ENCODE peak calls at places on chromosomes 13 and 19, in nine cellular contexts. J, W, D, T, M, P, B, C and H are unnamed samples.
A peak's percentile ranks its signal among the peaks of the same experiment; 100 is the strongest.

GRCh38 chr19:8304841-8305621 is 3.1 kb downstream of the CD320 start:
- DNase-seq in J (no peak), W (no peak), D (no peak), T (peak; percentile 10), M (peak; percentile 19), P (no peak), B (no peak), C (no peak), H (no peak)

GRCh38 chr13:31441804-31442487 is 242.2 kb downstream of the B3GLCT start:
- DNase-seq in J (peak; percentile 81), W (no peak), D (no peak), T (no peak), M (no peak), P (no peak), B (no peak), C (no peak), H (no peak)

GRCh38 chr13:49082653-49083536 is 107.2 kb downstream of the FNDC3A start:
- DNase-seq in J (no peak), W (no peak), D (no peak), T (no peak), M (no peak), P (no peak), B (no peak), C (no peak), H (no peak)

GRCh38 chr13:79900356-79900755 is 419.4 kb downstream of the NDFIP2 start:
- DNase-seq in J (no peak), W (no peak), D (no peak), T (no peak), M (no peak), P (no peak), B (no peak), C (no peak), H (no peak)

GRCh38 chr13:66402071-66402470 is 828.1 kb downstream of the PCDH9 start:
- DNase-seq in J (no peak), W (no peak), D (no peak), T (no peak), M (no peak), P (peak; percentile 15), B (no peak), C (no peak), H (no peak)

GRCh38 chr13:28820099-28821051 is at the start of gene MTUS2:
- DNase-seq in J (no peak), W (no peak), D (no peak), T (no peak), M (no peak), P (peak; percentile 3), B (no peak), C (peak; percentile 14), H (no peak)

GRCh38 chr19:40521276-40521675 is 54.5 kb downstream of the SPTBN4 start:
- DNase-seq in J (no peak), W (no peak), D (no peak), T (no peak), M (no peak), P (no peak), B (peak; percentile 42), C (no peak), H (no peak)

GRCh38 chr13:92991687-92992086 is 234.9 kb upstream of the GPC6 start:
- DNase-seq in J (no peak), W (no peak), D (no peak), T (no peak), M (no peak), P (no peak), B (no peak), C (no peak), H (no peak)

GRCh38 chr13:50220938-50221337 is 205.7 kb downstream of the KCNRG start:
- DNase-seq in J (no peak), W (no peak), D (no peak), T (no peak), M (peak; percentile 40), P (no peak), B (no peak), C (no peak), H (no peak)

GRCh38 chr19:54481326-54481930 is 8.3 kb upstream of the CDC42EP5 start:
- DNase-seq in J (no peak), W (no peak), D (no peak), T (no peak), M (no peak), P (peak; percentile 62), B (peak; percentile 40), C (peak; percentile 48), H (no peak)

GRCh38 chr19:55041244-55041626 is 3.2 kb upstream of the GP6 start:
- DNase-seq in J (no peak), W (no peak), D (no peak), T (no peak), M (no peak), P (no peak), B (no peak), C (no peak), H (no peak)

GRCh38 chr13:94495806-94496205 is 16.3 kb upstream of the DCT start:
- DNase-seq in J (no peak), W (no peak), D (no peak), T (no peak), M (no peak), P (no peak), B (no peak), C (no peak), H (no peak)

GRCh38 chr13:111219306-111219705 is 101.1 kb upstream of the TEX29 start:
- DNase-seq in J (peak; percentile 41), W (no peak), D (peak; percentile 68), T (no peak), M (no peak), P (no peak), B (no peak), C (no peak), H (no peak)

GRCh38 chr13:33015791-33016323 is 366 bp upstream of the KL start:
- DNase-seq in J (peak; percentile 19), W (no peak), D (no peak), T (no peak), M (peak; percentile 21), P (no peak), B (peak; percentile 10), C (no peak), H (peak; percentile 44)

GRCh38 chr19:17871878-17872250 is at the start of gene SLC5A5:
- DNase-seq in J (no peak), W (no peak), D (no peak), T (no peak), M (no peak), P (no peak), B (no peak), C (no peak), H (no peak)

GRCh38 chr19:17874423-17875135 is 2.8 kb downstream of the SLC5A5 start:
- DNase-seq in J (no peak), W (no peak), D (no peak), T (no peak), M (no peak), P (no peak), B (no peak), C (no peak), H (no peak)

GRCh38 chr19:17871032-17871877 is 490 bp upstream of the SLC5A5 start:
- DNase-seq in J (no peak), W (no peak), D (no peak), T (no peak), M (no peak), P (no peak), B (no peak), C (no peak), H (no peak)

GRCh38 chr19:17872251-17873001 is 681 bp downstream of the SLC5A5 start:
- DNase-seq in J (no peak), W (no peak), D (no peak), T (no peak), M (no peak), P (no peak), B (no peak), C (peak; percentile 34), H (no peak)

DNA sequence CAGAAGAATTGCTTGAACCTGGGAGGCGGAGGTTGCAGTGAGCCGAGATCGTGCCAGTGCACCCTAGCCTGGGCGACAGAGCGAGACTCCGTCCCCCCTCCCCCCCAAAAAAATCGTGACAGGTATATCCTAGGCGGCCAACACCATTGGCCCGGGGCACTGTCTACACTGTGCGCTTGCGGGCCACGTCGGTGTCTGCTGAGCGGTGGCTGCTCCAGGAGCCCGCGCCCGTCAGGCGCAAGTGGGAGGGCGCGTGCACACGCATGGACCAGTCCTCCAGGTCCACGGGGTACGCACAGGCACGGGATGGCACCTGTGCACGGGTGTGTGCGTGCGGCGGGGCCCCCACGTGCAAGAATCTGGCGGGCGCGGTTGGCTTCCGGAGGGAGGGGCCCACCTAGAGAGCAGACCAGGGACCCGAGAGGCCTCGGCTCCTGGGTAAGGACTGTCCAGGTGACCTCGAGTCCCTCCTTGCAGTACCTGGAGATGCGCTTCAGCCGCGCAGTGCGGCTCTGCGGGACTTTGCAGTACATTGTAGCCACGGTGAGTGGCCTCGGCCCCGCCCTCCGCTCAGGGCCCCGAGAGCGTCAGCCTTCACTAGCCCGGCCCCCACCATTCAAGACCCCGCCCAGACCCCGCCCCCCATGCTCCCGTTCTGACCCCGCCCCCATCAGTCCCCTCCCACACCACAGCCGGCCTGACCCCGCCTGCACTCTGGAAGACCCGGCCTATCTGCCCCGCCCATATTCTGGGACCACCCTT is 2.1 kb downstream of the SLC5A5 start:
- DNase-seq in J (no peak), W (no peak), D (no peak), T (no peak), M (peak; percentile 45), P (no peak), B (peak; percentile 42), C (peak; percentile 67), H (no peak)
- H3K4me3 ChIP-seq in J (no peak overlapping the region), W (peak overlapping the region; percentile 7), D (no peak overlapping the region), T (peak overlapping the region; percentile 11), M (peak overlapping the region; percentile 32), P (no peak overlapping the region), B (peak overlapping the region; percentile 53), C (peak overlapping the region; percentile 59), H (no peak overlapping the region)

GRCh38 chr19:35908010-35908441 is at the start of gene TYROBP:
- DNase-seq in J (peak; percentile 61), W (no peak), D (no peak), T (no peak), M (peak; percentile 64), P (no peak), B (no peak), C (no peak), H (no peak)
- H3K4me3 ChIP-seq in J (peak within 1 kb of the TSS; percentile 49), W (no peak within 1 kb of the TSS), D (no peak within 1 kb of the TSS), T (no peak within 1 kb of the TSS), M (peak within 1 kb of the TSS; percentile 39), P (no peak within 1 kb of the TSS), B (no peak within 1 kb of the TSS), C (no peak within 1 kb of the TSS), H (no peak within 1 kb of the TSS)

DNA sequence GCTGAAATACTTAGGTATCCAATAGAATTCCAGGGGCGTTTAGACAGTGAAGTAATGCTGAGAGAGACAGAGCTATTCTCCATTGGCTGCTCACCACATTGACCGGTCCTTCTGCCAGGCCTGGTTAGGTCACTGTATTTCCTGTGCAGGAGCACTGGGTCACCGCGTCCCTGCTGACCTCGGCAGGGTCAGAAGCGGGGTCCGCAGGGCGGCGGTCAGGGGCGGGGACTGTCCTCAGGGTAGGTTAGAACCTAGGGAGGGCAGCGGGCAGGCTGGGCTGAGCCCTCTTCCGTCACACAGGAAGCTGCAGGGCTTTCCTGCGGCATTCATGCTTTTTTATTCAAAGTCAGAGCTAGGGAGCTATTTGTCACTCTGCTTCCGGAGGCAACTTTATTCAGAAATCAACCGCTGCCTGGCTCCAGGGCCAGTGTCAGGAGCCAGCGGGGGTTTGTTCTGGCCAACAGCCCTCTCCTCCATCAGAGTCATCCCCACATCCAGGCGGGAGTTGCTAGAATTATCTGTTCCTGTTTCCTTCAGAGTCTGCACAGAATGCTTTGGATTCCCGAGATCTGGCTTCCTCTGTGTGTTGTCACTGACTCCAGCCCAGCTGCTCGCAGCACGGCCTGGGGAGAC is 81.3 kb upstream of the WASF3 start:
- DNase-seq in J (peak; percentile 64), W (no peak), D (no peak), T (no peak), M (no peak), P (peak; percentile 24), B (no peak), C (no peak), H (no peak)
- H3K4me3 ChIP-seq in J (peak overlapping the region; percentile 48), W (no peak overlapping the region), D (peak overlapping the region; percentile 1), T (peak overlapping the region; percentile 26), M (peak overlapping the region; percentile 17), P (no peak overlapping the region), B (no peak overlapping the region), C (no peak overlapping the region), H (no peak overlapping the region)

GRCh38 chr19:575527-576506 is 3.4 kb downstream of the BSG start:
- DNase-seq in J (peak; percentile 81), W (no peak), D (no peak), T (no peak), M (no peak), P (peak; percentile 50), B (peak; percentile 68), C (no peak), H (peak; percentile 71)
- H3K4me3 ChIP-seq in J (peak overlapping the region; percentile 100), W (peak overlapping the region; percentile 99), D (peak overlapping the region; percentile 29), T (no peak overlapping the region), M (peak overlapping the region; percentile 29), P (no peak overlapping the region), B (peak overlapping the region; percentile 97), C (no peak overlapping the region), H (peak overlapping the region; percentile 28)